ENCODE peak calls at places on chromosomes 4 and X, in nine cellular contexts. X, E, A, B, W, F, R, O and T are unnamed samples.

GRCh38 chr4:122012735-122013134 is 60.9 kb upstream of the TRPC3 start:
- DNase-seq in O (no peak), B (no peak), A (no peak), W (no peak), X (no peak), F (no peak), R (no peak), E (no peak), T (no peak)

GRCh38 chr4:54296548-54297203 is 67.6 kb downstream of the PDGFRA start:
- DNase-seq in E (no peak), F (no peak), X (no peak), R (no peak), O (no peak), A (no peak), B (no peak), W (no peak), T (no peak)

GRCh38 chr4:98928131-98928504 is 815 bp downstream of the EIF4E start:
- DNase-seq in W (no peak), E (peak; percentile 48), A (peak; percentile 38), R (no peak), F (peak; percentile 94), X (peak; percentile 90), O (peak; percentile 72), B (peak; percentile 54), T (peak; percentile 60)

GRCh38 chr4:124437853-124438495 is 274.6 kb downstream of the ANKRD50 start:
- DNase-seq in R (no peak), E (no peak), X (no peak), W (no peak), F (no peak), O (no peak), B (no peak), A (no peak), T (no peak)

GRCh38 chr4:3864736-3865721 is 98.8 kb downstream of the ADRA2C start:
- DNase-seq in A (no peak), F (no peak), E (no peak), W (no peak), R (no peak), X (no peak), O (no peak), B (no peak), T (no peak)

GRCh38 chr4:151206241-151207005 is 70.5 kb upstream of the PRSS48 start:
- DNase-seq in E (no peak), F (no peak), X (no peak), A (no peak), W (no peak), R (no peak), B (no peak), O (no peak), T (no peak)

GRCh38 chr4:122876456-122876855 is 45.9 kb downstream of the NUDT6 start:
- DNase-seq in E (no peak), F (no peak), W (no peak), B (no peak), R (no peak), A (no peak), X (no peak), O (no peak), T (no peak)

GRCh38 chr4:1416051-1416947 is 10.1 kb upstream of the NKX1-1 start:
- DNase-seq in X (peak; percentile 8), O (peak; percentile 38), B (no peak), R (no peak), F (no peak), W (no peak), E (no peak), A (no peak), T (peak; percentile 3)

GRCh38 chr4:152972821-152973613 is 36.9 kb downstream of the FHDC1 start:
- DNase-seq in O (no peak), B (no peak), X (no peak), W (no peak), E (no peak), F (no peak), R (no peak), A (peak; percentile 65), T (no peak)

GRCh38 chr4:71113294-71113693 is 119.8 kb downstream of the DCK start:
- DNase-seq in O (no peak), W (no peak), B (no peak), F (peak; percentile 43), R (no peak), E (no peak), A (no peak), X (peak; percentile 14), T (no peak)

GRCh38 chr4:19615086-19615689 is 636.5 kb upstream of the SLIT2 start:
- DNase-seq in X (no peak), E (no peak), W (no peak), F (no peak), O (no peak), B (no peak), R (no peak), A (no peak), T (no peak)

GRCh38 chr4:37763831-37764230 is 62.7 kb upstream of the PGM2 start:
- DNase-seq in O (no peak), R (no peak), W (no peak), F (no peak), A (no peak), B (no peak), E (no peak), X (no peak), T (no peak)

GRCh38 chr4:84678976-84679744 is 96.2 kb downstream of the CDS1 start:
- DNase-seq in F (no peak), X (no peak), B (peak; percentile 31), R (no peak), W (no peak), E (no peak), A (no peak), O (no peak), T (no peak)

GRCh38 chr4:90419124-90419711 is 292.0 kb downstream of the CCSER1 start:
- DNase-seq in F (peak; percentile 67), W (no peak), E (no peak), X (no peak), B (no peak), O (no peak), R (no peak), A (no peak), T (no peak)

GRCh38 chr4:10366628-10367027 is 90.6 kb downstream of the ZNF518B start:
- DNase-seq in R (no peak), W (no peak), B (no peak), F (no peak), E (no peak), O (no peak), A (no peak), X (no peak), T (no peak)

GRCh38 chr4:79645942-79646341 is 237.9 kb upstream of the GK2 start:
- DNase-seq in F (peak; percentile 57), W (no peak), E (no peak), X (no peak), B (no peak), O (no peak), R (no peak), A (no peak), T (no peak)

GRCh38 chr4:27463816-27464215 is 603.2 kb downstream of the STIM2 start:
- DNase-seq in W (peak; percentile 2), F (no peak), E (no peak), A (no peak), O (no peak), R (no peak), X (no peak), B (no peak), T (no peak)

DNA sequence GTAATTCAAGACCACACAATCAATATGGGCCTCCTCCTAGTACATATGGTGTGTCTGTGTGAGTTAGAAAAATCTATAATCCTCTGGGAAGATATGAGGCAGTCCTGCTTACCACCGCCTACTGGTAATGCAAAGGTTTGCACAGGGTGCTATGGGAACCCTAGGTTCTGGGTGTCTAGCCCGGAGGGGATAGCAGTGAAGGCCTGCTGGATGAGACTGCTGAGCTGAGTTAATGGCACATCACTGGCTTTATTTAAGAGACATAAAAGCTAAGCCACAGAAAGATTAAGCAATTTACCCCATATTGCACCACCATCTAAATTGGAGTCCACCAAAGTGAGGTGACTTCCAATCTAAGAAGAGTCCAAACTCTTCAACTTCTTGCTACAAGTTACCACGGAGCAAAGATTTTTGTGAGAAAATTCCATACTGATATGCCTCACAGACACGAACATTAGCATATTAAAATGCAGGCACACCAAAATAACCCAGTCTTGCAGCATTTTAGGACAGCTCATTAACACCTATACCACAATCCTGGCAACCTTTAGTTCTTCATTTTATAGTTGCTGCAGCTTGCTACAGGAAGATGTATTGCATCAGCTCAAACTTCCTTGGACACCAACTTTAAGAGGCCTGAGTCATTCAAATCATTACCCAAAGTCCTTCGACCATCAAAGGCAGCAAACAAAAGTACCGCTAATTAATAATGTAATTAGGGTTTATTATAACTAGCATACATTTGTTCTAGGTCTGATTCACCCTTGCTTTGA is 13.7 kb downstream of the DGKK start:
- DNase-seq in E (no peak), O (no peak), R (no peak), W (no peak), F (no peak), A (no peak), X (no peak), B (no peak), T (no peak)
- TF ChIP-seq CTCF in E (no peak), O (no peak), R (no peak), W (no peak), F (no peak), A (no peak), X (no peak), B (no peak), T (no peak)

DNA sequence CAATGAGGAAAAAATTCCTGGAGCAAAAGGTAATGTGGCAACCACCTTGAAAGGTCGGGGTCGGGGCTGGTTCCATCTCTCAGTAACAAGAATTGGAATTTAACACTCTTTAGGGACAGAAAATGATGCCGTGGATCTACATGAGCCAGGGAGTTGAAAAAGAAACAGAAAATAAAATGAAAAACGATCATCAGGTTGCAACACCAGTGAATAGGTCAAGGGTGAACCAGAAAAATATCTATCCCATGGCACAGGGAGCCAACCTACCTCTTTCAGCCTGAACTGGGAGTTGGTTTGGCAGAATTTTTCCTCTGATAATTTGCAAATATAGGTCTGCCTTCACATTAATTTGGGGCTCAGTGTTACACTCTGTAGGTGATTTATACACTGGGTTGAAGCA is 93.7 kb downstream of the C4orf33 start:
- DNase-seq in B (no peak), W (no peak), X (no peak), E (no peak), O (no peak), F (no peak), R (no peak), A (no peak), T (no peak)
- H3K4me3 ChIP-seq in B (no peak overlapping the region), W (no peak overlapping the region), X (no peak overlapping the region), E (no peak overlapping the region), O (no peak overlapping the region), F (no peak overlapping the region), R (no peak overlapping the region), A (no peak overlapping the region), T (no peak overlapping the region)

DNA sequence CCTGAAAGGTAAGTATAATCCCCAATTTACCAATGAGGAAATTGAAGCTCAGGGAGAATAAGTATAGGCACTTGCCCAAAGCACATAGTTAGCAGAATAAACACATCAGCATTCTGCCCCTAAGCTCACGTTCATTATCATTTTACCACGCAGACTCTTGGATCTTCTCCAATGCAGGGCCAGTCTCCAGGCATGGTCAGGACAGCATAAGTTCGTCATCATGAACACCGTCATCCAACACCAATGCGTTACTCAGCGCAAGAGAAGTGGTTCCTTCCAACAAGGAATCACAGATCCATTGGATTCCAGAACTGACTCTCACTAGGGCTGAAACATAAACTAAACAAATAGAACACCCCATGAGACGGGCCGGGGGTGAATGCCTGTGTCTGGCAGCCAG is 86.5 kb upstream of the GPM6B start:
- DNase-seq in O (no peak), B (no peak), W (no peak), R (no peak), F (no peak), E (no peak), X (no peak), A (peak; percentile 50), T (no peak)
- H3K27ac ChIP-seq in O (no peak overlapping the region), B (peak overlapping the region; percentile 58), W (no peak overlapping the region), R (no peak overlapping the region), F (no peak overlapping the region), E (no peak overlapping the region), X (no peak overlapping the region), A (no peak overlapping the region), T (no peak overlapping the region)

GRCh38 chrX:47644557-47645091 is 5.7 kb downstream of the ELK1 start:
- DNase-seq in R (no peak), F (peak; percentile 73), E (no peak), A (no peak), X (no peak), O (no peak), B (no peak), W (no peak), T (no peak)
- TF ChIP-seq CTCF in R (peak; percentile 50), F (peak; percentile 62), E (peak; percentile 38), A (peak; percentile 61), X (peak; percentile 48), O (peak; percentile 18), B (no peak), W (peak; percentile 45), T (peak; percentile 9)